ENCODE peak calls at places on chromosomes 12 and 14, in nine cellular contexts. M, L, G, F, P, Q, A, K and E are unnamed samples.

GRCh38 chr14:68939893-68940613 is 39.0 kb downstream of the ACTN1 start:
- DNase-seq in L (peak), F (peak), G (no peak), M (no peak), P (peak), Q (peak), A (no peak), K (peak), E (peak)

GRCh38 chr14:104588066-104588857 is 8.7 kb downstream of the C14orf180 start:
- DNase-seq in G (no peak), M (no peak), Q (peak), P (no peak), F (no peak), A (no peak), K (no peak), L (no peak), E (no peak)

GRCh38 chr14:35932659-35933159 is 106.6 kb downstream of the BRMS1L start:
- DNase-seq in Q (no peak), G (no peak), P (no peak), A (no peak), F (no peak), M (no peak), L (no peak), K (no peak), E (no peak)

GRCh38 chr12:57148469-57149308 is 1.3 kb upstream of the LRP1-AS start:
- DNase-seq in G (no peak), F (peak), K (peak), Q (peak), A (no peak), M (no peak), P (no peak), L (peak), E (peak)

GRCh38 chr14:53494587-53494986 is 341.5 kb upstream of the DDHD1 start:
- DNase-seq in K (no peak), Q (no peak), G (no peak), P (no peak), L (no peak), A (no peak), M (no peak), F (no peak), E (no peak)

GRCh38 chr14:31442284-31442683 is 15.0 kb downstream of the DTD2 start:
- DNase-seq in F (no peak), G (no peak), A (no peak), P (no peak), K (no peak), Q (no peak), M (no peak), L (no peak), E (no peak)

GRCh38 chr14:29521526-29522137 is 406.0 kb downstream of the PRKD1 start:
- DNase-seq in A (no peak), G (peak), F (no peak), L (peak), P (peak), M (no peak), K (no peak), Q (no peak), E (no peak)

GRCh38 chr14:76729195-76729594 is 32.1 kb upstream of the VASH1 start:
- DNase-seq in L (no peak), Q (no peak), K (no peak), A (no peak), P (no peak), G (no peak), F (no peak), M (no peak), E (no peak)

GRCh38 chr14:35287481-35288013 is 4.6 kb upstream of the PSMA6 start:
- DNase-seq in F (no peak), Q (no peak), G (no peak), M (no peak), L (no peak), A (no peak), P (no peak), K (peak), E (no peak)